ENCODE peak calls at places on chromosomes 7 and 10, in six cellular contexts. W, G, N, B, X and S are unnamed samples. For H3K36me3 and H3K4me1, the result is how much of the 10 kb centered on the place peaks cover.

GRCh38 chr10:30231709-30232108 is 117.4 kb downstream of the MTPAP start:
- DNase-seq in W (no peak), G (no peak), N (no peak), B (no peak), X (no peak), S (no peak)

GRCh38 chr10:73210395-73211105 is 36.5 kb downstream of the DNAJC9 start:
- DNase-seq in W (no peak), G (no peak), N (no peak), B (no peak), X (no peak), S (no peak)

GRCh38 chr7:156493942-156494341 is 146.6 kb upstream of the RNF32 start:
- DNase-seq in W (no peak), G (no peak), N (no peak), B (no peak), X (no peak), S (no peak)

GRCh38 chr7:23074443-23075244 is 30.9 kb upstream of the KLHL7 start:
- DNase-seq in W (no peak), G (peak), N (no peak), B (no peak), X (no peak), S (no peak)

GRCh38 chr10:128563904-128564303 is 437.7 kb upstream of the MKI67 start:
- DNase-seq in W (no peak), G (no peak), N (no peak), B (no peak), X (no peak), S (no peak)

GRCh38 chr7:50937727-50938126 is 155.0 kb upstream of the GRB10 start:
- DNase-seq in W (no peak), G (no peak), N (no peak), B (no peak), X (no peak), S (no peak)

GRCh38 chr10:12905067-12905466 is 96.4 kb downstream of the CCDC3 start:
- DNase-seq in W (no peak), G (no peak), N (no peak), B (no peak), X (no peak), S (no peak)

GRCh38 chr10:27822286-27822685 is 76.7 kb upstream of the MKX start:
- DNase-seq in W (no peak), G (peak), N (no peak), B (no peak), X (no peak), S (no peak)

GRCh38 chr10:44962870-44963738 is 3.5 kb downstream of the RASSF4 start:
- DNase-seq in W (no peak), G (no peak), N (no peak), B (peak), X (no peak), S (no peak)

GRCh38 chr10:108801775-108802516 is 1121.4 kb downstream of the XPNPEP1 start:
- DNase-seq in W (no peak), G (no peak), N (no peak), B (no peak), X (no peak), S (no peak)

GRCh38 chr10:64408386-64409178 is 887.4 kb downstream of the REEP3 start:
- DNase-seq in W (no peak), G (no peak), N (no peak), B (no peak), X (no peak), S (no peak)

GRCh38 chr10:101124933-101125332 is 6.2 kb upstream of the TLX1 start:
- DNase-seq in W (no peak), G (no peak), N (no peak), B (no peak), X (no peak), S (no peak)

GRCh38 chr7:2131791-2132190 is 101.0 kb downstream of the MAD1L1 start:
- DNase-seq in W (no peak), G (no peak), N (no peak), B (no peak), X (no peak), S (no peak)

GRCh38 chr7:108367946-108368345 is 88.3 kb downstream of the NRCAM start:
- DNase-seq in W (no peak), G (no peak), N (no peak), B (peak), X (no peak), S (no peak)

GRCh38 chr7:6636741-6637543 is at the start of gene ZNF316:
- DNase-seq in W (no peak), G (peak), N (peak), B (peak), X (peak), S (peak)

GRCh38 chr7:2551418-2551817 is 3.9 kb downstream of the BRAT1 start:
- DNase-seq in W (no peak), G (no peak), N (no peak), B (no peak), X (no peak), S (peak)

GRCh38 chr10:117680611-117681010 is 138.1 kb downstream of the EMX2 start:
- DNase-seq in W (no peak), G (no peak), N (no peak), B (no peak), X (no peak), S (no peak)

GRCh38 chr7:11261470-11261869 is 287.8 kb downstream of the PHF14 start:
- DNase-seq in W (peak), G (peak), N (no peak), B (no peak), X (no peak), S (peak)

GRCh38 chr7:25854608-25855497 is 297.1 kb upstream of the NFE2L3 start:
- DNase-seq in W (peak), G (peak), N (peak), B (peak), X (no peak), S (no peak)

GRCh38 chr7:13850185-13850752 is 139.2 kb downstream of the ETV1 start:
- DNase-seq in W (peak), G (peak), N (no peak), B (no peak), X (peak), S (no peak)

GRCh38 chr10:49647554-49647953 is 31.9 kb upstream of the C10orf53 start:
- DNase-seq in W (no peak), G (no peak), N (no peak), B (no peak), X (no peak), S (no peak)

GRCh38 chr7:151017953-151018420 is 6.3 kb downstream of the ATG9B start:
- DNase-seq in W (no peak), G (peak), N (peak), B (peak), X (peak), S (peak)

GRCh38 chr10:72146559-72147323 is 58.4 kb upstream of the SPOCK2 start:
- DNase-seq in W (no peak), G (no peak), N (no peak), B (no peak), X (no peak), S (no peak)

GRCh38 chr10:1964476-1964875 is 227.2 kb upstream of the ADARB2 start:
- DNase-seq in W (no peak), G (no peak), N (no peak), B (no peak), X (no peak), S (no peak)

GRCh38 chr7:51539840-51540239 is 223.2 kb upstream of the COBL start:
- DNase-seq in W (no peak), G (no peak), N (no peak), B (no peak), X (no peak), S (no peak)

GRCh38 chr7:82593780-82594179 is 150.2 kb upstream of the CACNA2D1 start:
- DNase-seq in W (no peak), G (no peak), N (no peak), B (no peak), X (no peak), S (no peak)

GRCh38 chr7:109126404-109127050 is 556.9 kb downstream of the DNAJB9 start:
- DNase-seq in W (no peak), G (no peak), N (no peak), B (peak), X (no peak), S (no peak)

GRCh38 chr7:55189878-55190436 is 171.1 kb downstream of the EGFR start:
- DNase-seq in W (no peak), G (no peak), N (no peak), B (no peak), X (no peak), S (no peak)

GRCh38 chr7:87060288-87060537 is 759 bp upstream of the ELAPOR2 start:
- DNase-seq in W (no peak), G (no peak), N (no peak), B (no peak), X (no peak), S (no peak)

GRCh38 chr10:113552723-113553122 is at the start of gene HABP2:
- DNase-seq in W (no peak), G (peak), N (no peak), B (no peak), X (no peak), S (peak)

GRCh38 chr10:2246747-2247146 is 509.4 kb upstream of the ADARB2 start:
- DNase-seq in W (no peak), G (no peak), N (no peak), B (no peak), X (no peak), S (no peak)

GRCh38 chr10:86443069-86443468 is 76.5 kb upstream of the GRID1 start:
- DNase-seq in W (no peak), G (no peak), N (no peak), B (no peak), X (no peak), S (no peak)
- H3K36me3 ChIP-seq in W (under half), G (under half), N (under half), B (under half), X (under half), S (under half)

DNA sequence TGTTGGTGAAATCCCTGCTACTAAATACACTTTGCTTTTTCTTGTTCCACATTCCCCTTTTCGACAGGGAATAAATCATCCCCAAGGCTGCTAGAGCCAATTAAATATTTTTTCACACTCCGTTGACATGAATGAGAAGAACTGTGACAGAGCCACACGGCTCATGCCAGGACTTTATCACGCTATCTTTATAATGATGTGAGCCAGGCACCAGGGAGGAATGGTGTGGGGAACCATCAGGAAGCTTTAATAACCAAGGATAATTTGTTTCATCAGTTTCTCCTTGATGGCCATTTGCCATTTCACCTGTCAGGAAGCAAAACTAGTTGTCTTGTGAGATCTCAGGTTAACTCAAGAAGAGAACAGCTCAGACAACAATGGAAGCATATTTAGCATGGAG is 193.0 kb upstream of the C7orf33 start:
- DNase-seq in W (no peak), G (no peak), N (no peak), B (no peak), X (no peak), S (no peak)
- H3K4me1 ChIP-seq in W (under half), G (under half), N (under half), B (under half), X (under half), S (under half)

GRCh38 chr10:28988980-28989379 is 299.9 kb upstream of the LYZL1 start:
- DNase-seq in W (no peak), G (no peak), N (no peak), B (no peak), X (no peak), S (no peak)

GRCh38 chr10:28985137-28985885 is 303.6 kb upstream of the LYZL1 start:
- DNase-seq in W (no peak), G (no peak), N (no peak), B (no peak), X (no peak), S (no peak)

GRCh38 chr10:28986856-28987255 is 302.0 kb upstream of the LYZL1 start:
- DNase-seq in W (no peak), G (no peak), N (no peak), B (no peak), X (no peak), S (no peak)

GRCh38 chr10:28986117-28986792 is 302.6 kb upstream of the LYZL1 start:
- DNase-seq in W (no peak), G (no peak), N (no peak), B (no peak), X (no peak), S (no peak)

GRCh38 chr10:28987555-28988320 is 301.1 kb upstream of the LYZL1 start:
- DNase-seq in W (no peak), G (no peak), N (no peak), B (no peak), X (no peak), S (no peak)
- H3K4me3 ChIP-seq in W (no peak), G (no peak), N (no peak), B (no peak), X (no peak), S (no peak)

GRCh38 chr10:3778708-3779108 is 6.3 kb downstream of the KLF6 start:
- DNase-seq in W (no peak), G (no peak), N (no peak), B (no peak), X (no peak), S (no peak)
- H3K36me3 ChIP-seq in W (half or more), G (under half), N (under half), B (under half), X (half or more), S (under half)

GRCh38 chr10:80470266-80470665 is 16.2 kb downstream of the TSPAN14 start:
- DNase-seq in W (no peak), G (no peak), N (no peak), B (no peak), X (no peak), S (no peak)

GRCh38 chr10:80473096-80473657 is 19.1 kb downstream of the TSPAN14 start:
- DNase-seq in W (no peak), G (no peak), N (no peak), B (no peak), X (no peak), S (no peak)

GRCh38 chr10:80472234-80473095 is 18.4 kb downstream of the TSPAN14 start:
- DNase-seq in W (no peak), G (no peak), N (no peak), B (no peak), X (no peak), S (no peak)

GRCh38 chr10:80471009-80471408 is 16.9 kb downstream of the TSPAN14 start:
- DNase-seq in W (no peak), G (no peak), N (no peak), B (no peak), X (no peak), S (peak)

DNA sequence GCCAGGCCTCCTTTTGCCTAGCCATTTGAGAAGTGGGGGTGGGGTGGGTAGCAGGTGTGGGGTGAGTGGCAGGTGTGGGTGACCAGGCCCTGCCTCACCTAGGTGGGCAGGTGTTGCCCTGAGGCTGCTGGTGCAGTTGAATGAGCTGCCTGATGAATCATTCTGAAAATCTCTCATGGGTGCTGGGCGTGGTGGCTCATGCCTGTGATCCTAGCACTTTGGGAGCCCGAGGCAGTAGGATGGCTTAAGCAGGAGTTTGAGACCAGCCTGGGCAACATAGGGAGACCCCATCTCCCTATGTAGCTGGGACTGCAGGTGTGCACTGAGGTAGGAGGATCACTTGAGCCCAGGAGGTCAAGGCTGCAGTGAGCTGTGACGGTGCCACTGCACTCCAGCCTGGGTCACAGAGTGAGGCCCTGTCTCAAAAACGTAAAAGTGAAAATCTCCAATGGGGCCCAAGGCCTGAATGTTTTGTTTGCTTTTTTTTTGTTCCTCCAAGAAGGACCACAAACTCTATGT is 17.7 kb downstream of the TSPAN14 start:
- DNase-seq in W (peak), G (no peak), N (no peak), B (no peak), X (no peak), S (no peak)
- H3K4me1 ChIP-seq in W (half or more), G (under half), N (under half), B (under half), X (half or more), S (under half)

DNA sequence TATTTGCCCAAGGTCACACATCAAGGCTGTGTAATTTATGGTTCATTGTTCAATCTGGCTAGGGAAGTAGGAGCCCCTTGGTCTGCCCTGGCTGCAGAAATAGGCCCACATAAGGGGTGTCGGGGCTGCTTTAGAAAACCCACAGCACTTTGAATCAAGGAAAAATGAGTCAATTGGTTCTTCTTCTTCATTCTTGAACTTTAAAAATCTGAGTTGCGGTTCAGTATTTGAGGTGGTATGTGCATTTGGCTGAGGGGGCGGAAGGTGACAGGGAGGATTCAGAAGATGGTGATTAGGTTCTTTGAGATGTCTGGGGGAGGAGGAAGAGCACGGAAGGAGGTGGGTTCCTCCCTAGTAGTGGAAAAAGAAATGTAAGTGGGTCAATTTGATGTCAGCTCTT is 253.8 kb downstream of the PTEN start:
- DNase-seq in W (no peak), G (no peak), N (no peak), B (no peak), X (no peak), S (no peak)
- H3K4me3 ChIP-seq in W (no peak), G (no peak), N (no peak), B (no peak), X (no peak), S (no peak)

GRCh38 chr7:876077-876971 is at the start of gene GET4:
- DNase-seq in W (peak), G (peak), N (peak), B (peak), X (peak), S (peak)
- H3K36me3 ChIP-seq in W (under half), G (under half), N (under half), B (under half), X (under half), S (under half)

GRCh38 chr10:20944789-20945502 is 47.8 kb upstream of the NEBL start:
- DNase-seq in W (no peak), G (no peak), N (no peak), B (no peak), X (no peak), S (no peak)
- H3K4me1 ChIP-seq in W (under half), G (under half), N (under half), B (under half), X (under half), S (under half)

DNA sequence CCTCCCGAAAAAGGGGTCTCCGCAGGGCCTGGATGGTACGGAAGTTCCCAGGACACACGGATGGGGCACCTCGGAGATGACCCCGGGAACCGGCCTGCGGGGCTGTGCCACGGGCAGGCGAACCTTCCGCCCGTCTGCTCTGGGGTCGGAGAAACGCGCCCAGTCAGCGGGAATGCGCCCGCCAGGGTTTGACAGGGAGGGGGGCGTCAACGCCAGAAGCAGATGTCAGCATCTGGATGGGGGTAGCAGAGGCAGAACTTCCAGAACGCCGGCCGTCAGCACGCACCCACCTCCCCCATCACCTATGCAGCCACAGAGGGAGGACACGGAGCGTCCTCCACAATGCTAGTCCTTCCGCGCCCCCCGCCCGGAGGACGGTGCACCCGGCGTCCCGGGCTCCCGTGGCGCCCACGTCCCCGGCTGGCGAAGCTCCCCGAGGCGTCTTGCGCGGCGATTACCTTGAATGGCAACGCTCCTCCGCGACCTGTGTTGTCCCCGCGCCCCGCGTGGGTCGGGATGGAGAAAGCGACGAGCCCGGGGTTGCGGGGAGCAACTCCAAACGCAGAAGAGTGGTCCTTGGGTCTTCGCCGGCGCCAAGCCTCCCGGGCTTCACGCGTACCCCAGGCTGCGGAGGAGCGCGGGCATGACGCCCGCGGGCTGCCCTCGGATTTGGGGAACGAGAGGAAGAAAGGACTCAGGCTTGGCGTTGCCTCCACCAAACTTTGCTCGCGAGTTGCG is 571 bp downstream of the FGFR2 start:
- DNase-seq in W (no peak), G (peak), N (peak), B (peak), X (no peak), S (no peak)
- H3K4me3 ChIP-seq in W (peak), G (peak), N (peak), B (peak), X (no peak), S (peak)